ENCODE peak calls at places on chromosome 1, in six cellular contexts. C is CD8-positive, alpha-beta memory T cell; W is HAP-1; F is GM23248; U is activated CD4-positive, CD25-positive, alpha-beta regulatory T cell; K is endothelial cell. N is an unnamed sample.

GRCh38 chr1:219179293-219179692 is 5.6 kb downstream of the LYPLAL1 start:
- DNase-seq in F (peak), U (no peak), W (no peak), K (no peak), C (no peak), N (no peak)

GRCh38 chr1:84103197-84103992 is 40.7 kb upstream of the PRKACB start:
- DNase-seq in U (no peak), C (no peak), K (no peak), W (no peak), F (peak), N (peak)

GRCh38 chr1:156616463-156616862 is 2.8 kb upstream of the HAPLN2 start:
- DNase-seq in F (peak), K (peak), W (peak), C (no peak), U (no peak), N (no peak)

GRCh38 chr1:229952670-229953520 is 114.1 kb upstream of the GALNT2 start:
- DNase-seq in W (no peak), U (no peak), K (no peak), C (no peak), F (peak), N (no peak)

GRCh38 chr1:114108741-114109255 is 44.9 kb downstream of the SYT6 start:
- DNase-seq in U (no peak), W (no peak), C (no peak), F (no peak), K (no peak), N (no peak)

GRCh38 chr1:156490401-156491032 is 10.1 kb downstream of the MEF2D start:
- DNase-seq in K (peak), C (no peak), W (no peak), U (no peak), F (peak), N (peak)

GRCh38 chr1:226123591-226124471 is 61.3 kb downstream of the H3-3A start:
- DNase-seq in C (no peak), W (no peak), K (no peak), U (no peak), F (peak), N (no peak)

GRCh38 chr1:198641506-198641905 is 2.7 kb downstream of the PTPRC start:
- DNase-seq in W (no peak), C (no peak), F (peak), U (no peak), K (no peak), N (no peak)

N was measured in retina.